ENCODE peak calls at places on chromosomes 13 and 19, in six cellular contexts. K is IMR-90; D is mammary epithelial cell; L is dorsolateral prefrontal cortex; M is lower leg skin; W is CD8-positive, alpha-beta T cell. O is an unnamed sample.
A peak's percentile ranks its signal among the peaks of the same experiment; 100 is the strongest.

GRCh38 chr13:23510979-23511735 is 59.1 kb upstream of the TNFRSF19 start:
- DNase-seq in K (peak; percentile 75), D (peak; percentile 46), L (no peak), M (no peak), W (no peak), O (no peak)

GRCh38 chr19:8654591-8655339 is 24.3 kb downstream of the NFILZ start:
- DNase-seq in K (peak; percentile 27), D (peak; percentile 16), L (peak; percentile 56), M (no peak), W (peak; percentile 67), O (no peak)

GRCh38 chr19:33497778-33498175 is 23.8 kb downstream of the PEPD start:
- DNase-seq in K (no peak), D (no peak), L (no peak), M (no peak), W (no peak), O (no peak)

GRCh38 chr13:30998548-30999140 is 66.2 kb downstream of the TEX26 start:
- DNase-seq in K (peak; percentile 73), D (peak; percentile 21), L (peak; percentile 66), M (no peak), W (no peak), O (peak; percentile 68)

GRCh38 chr13:33931397-33931987 is 113.5 kb downstream of the RFC3 start:
- DNase-seq in K (peak; percentile 53), D (peak; percentile 43), L (no peak), M (no peak), W (no peak), O (no peak)

GRCh38 chr19:16541526-16542044 is 652 bp downstream of the CHERP start:
- DNase-seq in K (peak; percentile 11), D (peak; percentile 25), L (no peak), M (no peak), W (peak; percentile 4), O (no peak)

GRCh38 chr19:46862974-46863632 is 2.3 kb downstream of the ARHGAP35 start:
- DNase-seq in K (no peak), D (no peak), L (no peak), M (no peak), W (no peak), O (no peak)

GRCh38 chr19:48896191-48896720 is 2.3 kb downstream of the TULP2 start:
- DNase-seq in K (no peak), D (no peak), L (no peak), M (peak; percentile 46), W (peak; percentile 25), O (no peak)

GRCh38 chr19:34236035-34236793 is 18.1 kb upstream of the GARRE1 start:
- DNase-seq in K (peak; percentile 82), D (no peak), L (no peak), M (peak; percentile 44), W (no peak), O (no peak)

GRCh38 chr19:11481777-11482383 is 1.0 kb upstream of the ELAVL3 start:
- DNase-seq in K (peak; percentile 85), D (peak; percentile 74), L (peak; percentile 98), M (peak; percentile 48), W (peak; percentile 30), O (peak; percentile 42)

GRCh38 chr19:49436381-49437017 is 4.8 kb downstream of the SLC17A7 start:
- DNase-seq in K (no peak), D (no peak), L (no peak), M (no peak), W (no peak), O (no peak)

GRCh38 chr13:77113496-77113895 is 86.5 kb upstream of the FBXL3 start:
- DNase-seq in K (no peak), D (no peak), L (no peak), M (no peak), W (no peak), O (no peak)

GRCh38 chr19:782195-783043 is 14.8 kb upstream of the PTBP1 start:
- DNase-seq in K (peak; percentile 33), D (no peak), L (no peak), M (no peak), W (no peak), O (peak; percentile 17)

GRCh38 chr19:49801966-49802661 is 11.0 kb downstream of the FUZ start:
- DNase-seq in K (peak; percentile 86), D (no peak), L (peak; percentile 96), M (peak; percentile 73), W (no peak), O (no peak)

GRCh38 chr19:35562776-35563175 is 682 bp downstream of the ATP4A start:
- DNase-seq in K (no peak), D (no peak), L (no peak), M (no peak), W (no peak), O (no peak)

GRCh38 chr13:45989607-45990006 is 62.9 kb downstream of the ZC3H13 start:
- DNase-seq in K (peak; percentile 86), D (peak; percentile 44), L (no peak), M (no peak), W (no peak), O (peak; percentile 38)
- H3K4me3 ChIP-seq in K (no peak overlapping the region), D (no peak overlapping the region), L (no peak overlapping the region), M (no peak overlapping the region), W (no peak overlapping the region), O (no peak overlapping the region)

DNA sequence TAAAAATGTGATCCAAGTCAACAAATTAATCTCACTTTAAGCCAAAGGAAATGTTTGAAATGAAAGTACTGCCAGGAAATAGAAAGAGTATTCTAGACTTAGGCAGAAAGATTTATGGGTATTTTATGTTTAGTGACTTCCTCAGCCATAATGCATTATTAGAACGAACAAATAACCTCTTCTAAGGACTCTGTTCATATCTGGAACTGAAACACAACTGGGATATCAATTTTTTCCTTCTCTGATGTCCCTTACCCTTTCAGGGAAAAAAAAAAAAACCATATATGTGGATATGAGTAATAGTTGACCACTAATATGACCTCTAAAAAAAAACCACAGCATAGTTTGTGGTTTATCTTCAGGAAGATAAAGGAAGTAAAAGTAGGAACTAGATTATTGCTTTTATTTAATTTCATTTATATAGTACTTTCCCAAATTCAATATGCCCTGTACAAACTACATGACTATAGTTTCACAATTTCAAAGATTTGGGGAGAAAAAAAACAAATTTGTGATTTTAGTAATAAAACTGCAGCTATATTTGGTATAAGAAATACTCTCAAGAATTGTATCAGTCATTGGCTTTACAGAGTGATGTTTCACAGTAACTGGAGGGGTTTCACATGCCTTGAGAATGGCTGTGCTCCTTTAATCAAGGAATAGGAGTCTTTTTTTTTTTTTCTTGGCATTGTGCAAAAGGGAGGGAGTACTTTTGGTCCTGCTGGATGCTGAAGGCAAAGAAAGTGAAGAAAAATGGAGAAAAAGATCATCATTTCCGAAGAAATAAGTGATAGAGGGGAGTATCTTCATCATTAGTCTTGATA is 6.6 kb downstream of the ZNF507 start:
- DNase-seq in K (peak; percentile 69), D (no peak), L (no peak), M (no peak), W (no peak), O (no peak)
- H3K4me3 ChIP-seq in K (no peak overlapping the region), D (no peak overlapping the region), L (no peak overlapping the region), M (no peak overlapping the region), W (no peak overlapping the region), O (no peak overlapping the region)

DNA sequence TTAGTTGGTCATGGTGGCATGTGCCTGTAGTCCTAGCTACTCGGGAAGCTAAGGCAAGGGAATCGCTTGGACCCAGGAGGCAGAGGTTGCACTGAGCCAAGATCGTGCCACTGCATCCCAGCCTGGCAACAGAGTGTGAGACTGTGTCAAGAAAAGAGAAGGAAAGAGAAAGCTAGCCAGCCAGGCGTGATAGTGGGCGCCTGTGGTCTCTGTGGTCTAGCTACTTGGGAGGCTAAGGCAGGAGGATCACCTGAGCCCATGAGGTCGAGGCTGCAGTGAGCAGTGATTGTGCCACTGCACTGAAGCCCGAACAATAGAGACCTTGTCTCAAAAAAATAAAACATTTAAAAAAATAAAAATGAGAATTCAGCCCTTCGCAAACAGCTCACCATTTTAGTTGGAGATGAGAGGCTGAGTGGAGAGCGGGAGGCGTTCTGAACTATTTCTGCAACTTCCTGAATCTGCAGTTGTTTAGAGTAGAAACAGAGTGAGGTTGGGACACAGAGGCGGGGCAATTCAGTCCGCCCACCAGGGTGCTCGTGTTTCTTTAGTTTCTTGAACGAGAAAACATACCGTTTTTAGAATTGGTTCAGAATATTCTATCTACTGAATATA is 33.2 kb downstream of the TIMM13 start:
- DNase-seq in K (no peak), D (no peak), L (no peak), M (no peak), W (no peak), O (no peak)
- H3K4me3 ChIP-seq in K (no peak overlapping the region), D (no peak overlapping the region), L (peak overlapping the region; percentile 22), M (no peak overlapping the region), W (no peak overlapping the region), O (no peak overlapping the region)

GRCh38 chr19:2852598-2852997 is 11.3 kb downstream of the ZNF555 start:
- DNase-seq in K (no peak), D (no peak), L (no peak), M (no peak), W (no peak), O (no peak)
- H3K4me3 ChIP-seq in K (no peak overlapping the region), D (no peak overlapping the region), L (no peak overlapping the region), M (no peak overlapping the region), W (no peak overlapping the region), O (no peak overlapping the region)

DNA sequence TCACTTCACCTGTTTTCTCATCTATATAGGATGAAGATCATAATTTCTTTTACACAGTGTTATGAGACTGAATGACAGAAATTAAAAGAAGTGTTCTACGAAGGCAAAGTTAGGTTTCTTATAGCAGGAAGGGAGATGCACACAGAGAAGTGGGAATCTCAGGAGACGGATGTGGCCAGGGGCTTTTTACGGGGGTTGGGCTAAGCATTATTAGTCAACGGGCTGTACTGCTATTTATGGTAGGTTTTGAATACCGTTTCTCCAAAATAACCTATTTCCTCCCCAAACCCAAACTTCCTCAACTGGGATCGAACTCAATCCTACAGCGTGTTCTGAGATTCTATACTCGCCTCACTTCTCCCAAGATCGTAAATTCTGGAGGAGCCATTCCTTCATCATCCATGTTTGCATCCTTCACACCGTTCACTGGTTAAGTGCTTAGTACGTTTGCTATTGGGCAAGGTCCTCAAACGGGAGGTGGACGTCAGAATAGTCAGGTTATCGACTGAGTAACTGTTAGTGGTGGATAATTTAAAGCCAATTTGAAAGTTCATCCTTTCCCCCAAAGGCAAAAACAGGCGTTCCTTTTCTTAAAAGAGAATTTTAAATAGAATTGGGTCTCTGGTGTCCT is 1.2 kb upstream of the TRIM13 start:
- DNase-seq in K (no peak), D (no peak), L (no peak), M (no peak), W (no peak), O (no peak)
- H3K4me3 ChIP-seq in K (peak overlapping the region; percentile 87), D (peak overlapping the region; percentile 59), L (peak overlapping the region; percentile 84), M (peak overlapping the region; percentile 65), W (peak overlapping the region; percentile 64), O (peak overlapping the region; percentile 63)

GRCh38 chr13:21341637-21342422 is 117.3 kb downstream of the ZDHHC20 start:
- DNase-seq in K (no peak), D (no peak), L (no peak), M (no peak), W (no peak), O (no peak)

GRCh38 chr13:21342699-21343442 is 116.2 kb downstream of the ZDHHC20 start:
- DNase-seq in K (no peak), D (no peak), L (no peak), M (no peak), W (no peak), O (no peak)

GRCh38 chr13:21347753-21348318 is 111.3 kb downstream of the ZDHHC20 start:
- DNase-seq in K (no peak), D (no peak), L (no peak), M (no peak), W (no peak), O (no peak)

GRCh38 chr13:21344662-21345176 is 114.4 kb downstream of the ZDHHC20 start:
- DNase-seq in K (no peak), D (no peak), L (no peak), M (no peak), W (peak; percentile 8), O (no peak)

GRCh38 chr13:21343659-21344058 is 115.4 kb downstream of the ZDHHC20 start:
- DNase-seq in K (no peak), D (no peak), L (no peak), M (no peak), W (no peak), O (no peak)
- H3K4me3 ChIP-seq in K (no peak overlapping the region), D (no peak overlapping the region), L (no peak overlapping the region), M (no peak overlapping the region), W (no peak overlapping the region), O (no peak overlapping the region)